ENCODE peak calls at places on chromosome 20, in ten cellular contexts. Y is D721Med, L is choroid plexus epithelial cell, O is GM10248, G is pancreas, T is ovary, J is mesothelial cell of epicardium, F is GM13977, R is astrocyte of the spinal cord, X is Peyer's patch. A is an unnamed sample.

GRCh38 chr20:40990542-40991120 is 38.0 kb upstream of the TOP1 start:
- DNase-seq in X (peak; percentile 93), G (peak; percentile 87), F (peak; percentile 73), L (peak; percentile 95), T (peak; percentile 78), O (peak; percentile 81), J (peak; percentile 76), Y (peak; percentile 77), R (peak; percentile 88), A (peak; percentile 86)

GRCh38 chr20:23039136-23039875 is 4.2 kb downstream of the SSTR4 start:
- DNase-seq in G (no peak), J (no peak), L (no peak), O (no peak), T (no peak), F (no peak), R (no peak), Y (no peak), X (no peak), A (no peak)

GRCh38 chr20:63538204-63539091 is 1.3 kb upstream of the PTK6 start:
- DNase-seq in O (peak; percentile 55), F (no peak), L (peak; percentile 27), X (peak; percentile 85), G (peak; percentile 88), J (no peak), T (no peak), Y (no peak), R (no peak), A (peak; percentile 61)

GRCh38 chr20:35558981-35559693 is 17.3 kb downstream of the ERGIC3 start:
- DNase-seq in O (no peak), G (no peak), T (no peak), F (no peak), Y (peak; percentile 3), L (no peak), R (no peak), J (no peak), X (no peak), A (no peak)

GRCh38 chr20:43839793-43840199 is 74.9 kb upstream of the TOX2 start:
- DNase-seq in L (no peak), Y (no peak), G (no peak), F (peak; percentile 57), T (no peak), R (no peak), X (no peak), O (peak; percentile 43), J (no peak), A (peak; percentile 35)

GRCh38 chr20:21628800-21629199 is 76.7 kb upstream of the PAX1 start:
- DNase-seq in R (no peak), F (no peak), G (no peak), O (no peak), Y (no peak), T (no peak), X (no peak), J (no peak), L (no peak), A (no peak)

GRCh38 chr20:49620364-49621240 is 52.7 kb upstream of the PTGIS start:
- DNase-seq in O (peak; percentile 78), J (no peak), Y (no peak), R (no peak), F (peak; percentile 83), X (peak; percentile 55), T (peak; percentile 7), G (no peak), L (no peak), A (peak; percentile 72)

GRCh38 chr20:24317224-24317623 is 152.2 kb upstream of the SYNDIG1 start:
- DNase-seq in L (no peak), Y (no peak), O (no peak), G (no peak), T (no peak), X (no peak), J (no peak), F (no peak), R (no peak), A (no peak)

GRCh38 chr20:43711098-43711654 is 15.6 kb downstream of the GTSF1L start:
- DNase-seq in R (no peak), O (no peak), L (no peak), G (no peak), X (no peak), F (peak; percentile 25), J (no peak), Y (no peak), T (no peak), A (no peak)

GRCh38 chr20:3797592-3798404 is 1.7 kb downstream of the CDC25B start:
- DNase-seq in F (peak; percentile 57), R (no peak), L (peak; percentile 66), O (peak; percentile 61), Y (no peak), X (no peak), G (no peak), J (no peak), T (peak; percentile 39), A (peak; percentile 68)

GRCh38 chr20:3811421-3812258 is 8.7 kb upstream of the AP5S1 start:
- DNase-seq in F (no peak), O (no peak), G (peak; percentile 99), X (peak; percentile 97), J (peak; percentile 97), L (peak; percentile 99), R (peak; percentile 100), T (peak; percentile 100), Y (no peak), A (peak; percentile 95)

GRCh38 chr20:62198496-62198895 is 15.7 kb downstream of the MTG2 start:
- DNase-seq in F (no peak), G (no peak), J (no peak), O (no peak), R (no peak), T (peak; percentile 24), X (no peak), Y (no peak), L (no peak), A (no peak)

GRCh38 chr20:35604444-35604750 is 11.2 kb upstream of the SPAG4 start:
- DNase-seq in Y (no peak), R (no peak), J (no peak), X (peak; percentile 72), T (no peak), O (no peak), L (peak; percentile 24), F (peak; percentile 33), G (no peak), A (peak; percentile 44)

GRCh38 chr20:63380346-63380870 is 19.3 kb upstream of the CHRNA4 start:
- DNase-seq in R (no peak), F (no peak), G (no peak), O (no peak), L (no peak), J (no peak), X (no peak), T (no peak), Y (no peak), A (no peak)

GRCh38 chr20:34771680-34772081 is 53.8 kb downstream of the NCOA6 start:
- DNase-seq in G (no peak), J (no peak), X (no peak), Y (no peak), F (no peak), L (peak; percentile 71), R (no peak), O (no peak), T (no peak), A (no peak)

GRCh38 chr20:58584881-58585752 is 66.0 kb upstream of the STX16 start:
- DNase-seq in T (no peak), Y (no peak), G (no peak), J (peak; percentile 34), F (no peak), O (no peak), X (peak; percentile 37), L (peak; percentile 51), R (no peak), A (no peak)

GRCh38 chr20:18431206-18431605 is 35.6 kb downstream of the DZANK1 start:
- DNase-seq in F (no peak), J (no peak), G (no peak), L (no peak), Y (no peak), O (no peak), R (no peak), T (no peak), X (no peak), A (no peak)
- TF ChIP-seq CTCF in F (no peak), J (no peak), G (no peak), L (no peak), Y (no peak), O (no peak), R (no peak), T (no peak), X (no peak), A (no peak)

GRCh38 chr20:15487030-15487429 is 1086.2 kb downstream of the KIF16B start:
- DNase-seq in Y (no peak), T (no peak), X (no peak), R (no peak), F (no peak), O (no peak), L (peak; percentile 13), G (no peak), J (no peak), A (no peak)

GRCh38 chr20:15476781-15477180 is 1096.5 kb downstream of the KIF16B start:
- DNase-seq in Y (no peak), X (no peak), G (no peak), R (no peak), T (no peak), J (no peak), L (no peak), O (no peak), F (no peak), A (no peak)

GRCh38 chr20:15487682-15488081 is 1085.6 kb downstream of the KIF16B start:
- DNase-seq in T (no peak), F (no peak), L (no peak), X (no peak), O (no peak), J (no peak), Y (no peak), R (no peak), G (no peak), A (no peak)

GRCh38 chr20:15482525-15482924 is 1090.7 kb downstream of the KIF16B start:
- DNase-seq in R (no peak), F (no peak), Y (no peak), J (no peak), O (no peak), X (no peak), T (no peak), G (no peak), L (no peak), A (no peak)
- TF ChIP-seq CTCF in R (no peak), F (no peak), Y (no peak), J (no peak), O (no peak), X (no peak), T (no peak), G (no peak), L (no peak), A (no peak)

GRCh38 chr20:2086177-2086979 is 15.2 kb upstream of the STK35 start:
- DNase-seq in G (no peak), Y (no peak), X (no peak), O (no peak), T (no peak), R (no peak), F (no peak), J (no peak), L (peak; percentile 21), A (no peak)
- TF ChIP-seq CTCF in G (no peak), Y (no peak), X (no peak), O (no peak), T (no peak), R (no peak), F (no peak), J (no peak), L (peak; percentile 49), A (no peak)

DNA sequence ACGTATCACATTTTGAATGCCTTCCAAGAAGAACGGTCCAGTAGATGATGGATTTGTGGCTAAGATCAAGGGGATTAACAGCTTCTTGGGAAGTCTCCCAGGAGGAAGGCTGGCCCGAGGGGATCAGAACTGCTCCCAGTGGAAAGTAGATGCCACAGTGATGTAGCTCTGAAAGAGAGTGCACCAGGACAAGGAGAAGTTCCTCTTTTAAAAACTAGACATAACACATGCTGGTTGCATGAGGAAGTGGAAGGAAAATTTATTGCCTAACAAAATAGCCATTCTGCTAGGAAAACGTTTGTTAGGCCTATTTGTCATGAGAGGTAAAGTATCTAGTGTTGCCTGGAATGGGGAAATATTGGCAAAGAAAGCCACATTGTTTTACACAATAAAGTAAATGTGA is 87.8 kb downstream of the CDH26 start:
- DNase-seq in O (no peak), T (no peak), G (no peak), X (no peak), F (no peak), R (peak; percentile 57), L (peak; percentile 13), J (no peak), Y (no peak), A (no peak)
- TF ChIP-seq CTCF in O (no peak), T (no peak), G (no peak), X (no peak), F (no peak), R (no peak), L (no peak), J (no peak), Y (no peak), A (no peak)

A was measured in activated CD8-positive, alpha-beta T cell treated with anti-CD3 and anti-CD28 coated beads for 36 hours.